ENCODE peak calls at places on chromosomes 13 and 19, in four cellular contexts. Q, R, K and T are unnamed samples.

GRCh38 chr13:114119196-114119595 is 13.2 kb downstream of the RASA3 start:
- DNase-seq in Q (no peak), K (peak), R (peak), T (peak)

GRCh38 chr19:4350726-4351125 is 7.4 kb downstream of the MPND start:
- DNase-seq in K (no peak), Q (no peak), R (no peak), T (no peak)

GRCh38 chr13:67147257-67148218 is 82.6 kb downstream of the PCDH9 start:
- DNase-seq in K (no peak), Q (no peak), R (peak), T (no peak)

GRCh38 chr13:49220856-49221614 is 897 bp downstream of the MLNR start:
- DNase-seq in R (peak), K (no peak), Q (peak), T (no peak)

GRCh38 chr13:99859178-99860177 is 112.1 kb downstream of the ZIC5 start:
- DNase-seq in R (no peak), K (no peak), Q (no peak), T (no peak)

GRCh38 chr13:106819413-106820180 is 251.7 kb upstream of the ARGLU1 start:
- DNase-seq in R (no peak), K (no peak), Q (no peak), T (no peak)

GRCh38 chr19:2695288-2695866 is 7.1 kb downstream of the GNG7 start:
- DNase-seq in K (no peak), Q (no peak), R (no peak), T (no peak)

GRCh38 chr13:28423010-28423409 is 71.9 kb downstream of the FLT1 start:
- DNase-seq in K (no peak), Q (no peak), R (no peak), T (no peak)

GRCh38 chr13:74250738-74251190 is 116.6 kb upstream of the KLF12 start:
- DNase-seq in R (peak), Q (no peak), K (no peak), T (no peak)

GRCh38 chr13:23500858-23501257 is 67.4 kb upstream of the SACS start:
- DNase-seq in R (peak), Q (no peak), K (no peak), T (no peak)

GRCh38 chr19:17052439-17052838 is 22.8 kb downstream of the HAUS8 start:
- DNase-seq in K (peak), R (peak), Q (no peak), T (no peak)

GRCh38 chr19:7832781-7833180 is 2.8 kb downstream of the EVI5L start:
- DNase-seq in Q (no peak), R (no peak), K (no peak), T (no peak)

GRCh38 chr13:24632382-24633121 is 47.7 kb upstream of the ATP12A start:
- DNase-seq in Q (no peak), R (peak), K (no peak), T (no peak)

GRCh38 chr19:47157455-47158321 is 27.1 kb downstream of the SAE1 start:
- DNase-seq in R (peak), K (no peak), Q (no peak), T (no peak)